ENCODE peak calls at places on chromosomes 11 and 22, in four cellular contexts. I is H9, X is H1, T is mesendoderm. K is an unnamed sample.

GRCh38 chr11:134125507-134125906 is 56.6 kb downstream of the JAM3 start:
- DNase-seq in I (no peak), X (no peak), T (no peak), K (peak)

GRCh38 chr11:69799582-69799981 is 19.6 kb downstream of the FGF3 start:
- DNase-seq in I (peak), X (no peak), T (peak), K (peak)

GRCh38 chr11:4093519-4094347 is 866 bp upstream of the RRM1 start:
- DNase-seq in I (no peak), X (no peak), T (no peak), K (no peak)

GRCh38 chr22:46052331-46052771 is 75.4 kb upstream of the WNT7B start:
- DNase-seq in I (no peak), X (no peak), T (no peak), K (no peak)

GRCh38 chr11:75105462-75105925 is 8.8 kb upstream of the OR2AT4 start:
- DNase-seq in I (peak), X (peak), T (peak), K (no peak)

GRCh38 chr11:32385998-32386397 is 49.3 kb downstream of the WT1 start:
- DNase-seq in I (peak), X (peak), T (peak), K (peak)

GRCh38 chr11:6757373-6757967 is 14.3 kb downstream of the OR2AG2 start:
- DNase-seq in I (peak), X (no peak), T (peak), K (peak)

GRCh38 chr11:6894097-6894496 is 1.8 kb upstream of the OR2D2 start:
- DNase-seq in I (no peak), X (no peak), T (peak), K (no peak)

GRCh38 chr11:74949748-74950127 is 672 bp downstream of the SPCS2 start:
- DNase-seq in I (no peak), X (no peak), T (peak), K (peak)

GRCh38 chr11:45163956-45164575 is 17.6 kb downstream of the PRDM11 start:
- DNase-seq in I (no peak), X (no peak), T (no peak), K (peak)

GRCh38 chr11:30825723-30826122 is 239.6 kb upstream of the MPPED2 start:
- DNase-seq in I (no peak), X (no peak), T (no peak), K (no peak)

GRCh38 chr22:23845661-23846469 is 7.1 kb upstream of the DERL3 start:
- DNase-seq in I (no peak), X (no peak), T (no peak), K (no peak)

GRCh38 chr11:132438418-132438817 is 1068.0 kb downstream of the NTM start:
- DNase-seq in I (no peak), X (no peak), T (no peak), K (no peak)

GRCh38 chr22:24845036-24845918 is 39.3 kb downstream of the SGSM1 start:
- DNase-seq in I (no peak), X (no peak), T (no peak), K (peak)

GRCh38 chr22:39994046-39994565 is 648 bp upstream of the FAM83F start:
- DNase-seq in I (no peak), X (no peak), T (no peak), K (peak)

GRCh38 chr11:121591405-121592033 is 138.8 kb upstream of the SORL1-AS1 start:
- DNase-seq in I (peak), X (peak), T (peak), K (peak)

GRCh38 chr22:49372111-49372529 is 455.6 kb downstream of the BRD1 start:
- DNase-seq in I (no peak), X (no peak), T (no peak), K (no peak)

GRCh38 chr11:28146123-28146751 is 38.0 kb downstream of the METTL15 start:
- DNase-seq in I (no peak), X (no peak), T (peak), K (peak)

GRCh38 chr11:17351510-17352176 is at the start of gene NCR3LG1:
- DNase-seq in I (peak), X (no peak), T (peak), K (peak)

GRCh38 chr11:84722583-84723108 is 904.5 kb downstream of the DLG2 start:
- DNase-seq in I (peak), X (no peak), T (peak), K (no peak)

GRCh38 chr22:27133951-27134664 is 476.7 kb downstream of the MIAT start:
- DNase-seq in I (no peak), X (no peak), T (peak), K (peak)

GRCh38 chr22:24398409-24398808 is 29.0 kb upstream of the ADORA2A start:
- DNase-seq in I (no peak), X (no peak), T (no peak), K (peak)

GRCh38 chr22:45781459-45781858 is 109.8 kb downstream of the ATXN10 start:
- DNase-seq in I (no peak), X (no peak), T (no peak), K (peak)

DNA sequence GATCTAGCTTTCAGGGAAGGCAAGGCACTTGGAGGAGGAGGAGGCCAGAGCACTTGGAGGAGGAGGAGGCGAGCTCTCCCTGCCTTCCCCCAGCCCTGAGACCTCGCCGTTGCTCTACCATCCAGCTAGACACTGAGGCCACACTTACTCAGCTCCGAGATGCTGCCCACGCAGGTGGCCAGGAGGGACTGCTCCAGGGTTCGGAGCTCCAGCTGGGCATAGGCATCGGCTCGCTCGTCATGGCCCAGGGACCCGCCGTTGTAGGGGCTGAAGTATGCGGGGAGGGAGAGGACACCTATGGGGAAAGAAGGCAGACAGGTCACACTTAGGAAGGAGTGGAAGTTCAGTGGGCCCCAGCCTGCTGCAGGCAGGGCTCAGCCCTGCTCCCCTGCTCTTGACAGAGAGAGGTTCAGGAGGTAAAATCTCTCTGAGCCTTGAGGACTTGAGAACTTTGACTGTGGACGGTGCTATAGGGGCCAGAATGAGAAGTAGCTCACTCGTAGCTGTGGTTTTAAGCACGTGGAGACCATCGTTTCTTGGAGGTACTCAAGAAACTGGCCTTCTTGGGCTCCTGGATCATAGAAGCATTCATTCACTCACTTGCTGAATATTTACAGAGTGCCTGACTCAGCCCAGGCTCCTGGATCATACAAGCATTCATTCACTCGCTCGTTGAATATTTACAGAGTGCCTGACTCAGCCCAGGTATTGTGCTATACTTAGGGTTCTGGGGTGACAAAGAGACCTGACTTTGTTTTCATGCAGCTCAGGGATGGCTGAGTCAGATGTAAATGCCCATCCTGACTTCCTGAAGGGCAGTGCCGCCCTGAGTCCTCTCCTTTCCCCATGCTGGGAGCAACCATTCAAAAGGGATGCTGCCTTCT is 99.2 kb downstream of the NAT10 start:
- DNase-seq in I (no peak), X (no peak), T (no peak), K (peak)
- H4K5ac ChIP-seq in I (no peak), X (no peak), T (no peak), K (no peak)

GRCh38 chr11:113111156-113111555 is 149.9 kb downstream of the NCAM1 start:
- DNase-seq in I (no peak), X (no peak), T (no peak), K (no peak)
- H4K5ac ChIP-seq in I (no peak), X (no peak), T (no peak), K (no peak)

GRCh38 chr11:46855863-46856262 is 9.8 kb upstream of the CKAP5 start:
- DNase-seq in I (no peak), X (no peak), T (no peak), K (no peak)
- H4K5ac ChIP-seq in I (no peak), X (no peak), T (no peak), K (no peak)

GRCh38 chr11:96124155-96124554 is 200.2 kb upstream of the MTMR2 start:
- DNase-seq in I (no peak), X (no peak), T (no peak), K (no peak)

GRCh38 chr11:96130061-96130460 is 206.2 kb upstream of the MTMR2 start:
- DNase-seq in I (no peak), X (no peak), T (no peak), K (no peak)

GRCh38 chr11:96125400-96125799 is 201.5 kb upstream of the MTMR2 start:
- DNase-seq in I (no peak), X (no peak), T (no peak), K (no peak)

GRCh38 chr11:96127596-96127959 is 203.7 kb upstream of the MTMR2 start:
- DNase-seq in I (no peak), X (no peak), T (no peak), K (no peak)

DNA sequence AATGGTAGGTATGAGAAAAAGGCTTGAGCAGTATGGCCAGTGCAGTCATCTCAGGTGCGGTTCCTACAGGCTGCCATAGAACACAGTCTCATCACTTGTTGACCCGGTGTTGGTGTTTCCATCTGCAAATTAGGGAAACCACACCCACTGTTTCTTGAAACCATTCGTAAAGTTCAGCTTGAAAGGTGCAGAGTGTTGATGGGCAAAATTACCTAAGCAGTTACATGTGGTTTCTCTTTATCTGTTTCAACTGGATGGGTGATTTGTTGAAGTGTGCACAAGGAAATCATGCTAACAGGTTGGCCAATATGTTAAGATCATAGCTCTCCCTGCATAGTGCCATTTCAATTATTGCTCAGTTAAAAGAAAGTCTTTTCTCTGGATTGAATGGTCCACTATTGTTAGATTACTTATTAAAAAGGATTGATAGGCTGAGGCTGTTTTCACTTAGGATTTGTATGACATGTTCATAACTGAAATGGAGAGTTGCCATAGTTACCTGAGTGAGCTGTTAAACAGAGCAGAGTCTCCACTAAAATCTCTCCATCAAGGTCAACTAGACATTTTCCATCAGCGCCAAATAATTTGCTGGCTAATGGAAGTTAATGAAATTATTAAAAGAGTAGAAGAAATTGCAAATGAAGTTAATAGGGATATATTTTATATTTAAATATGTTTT is 203.1 kb upstream of the MTMR2 start:
- DNase-seq in I (no peak), X (no peak), T (no peak), K (no peak)
- H4K5ac ChIP-seq in I (no peak), X (no peak), T (no peak), K (no peak)

GRCh38 chr11:60845338-60845737 is 3.4 kb downstream of the CCDC86 start:
- DNase-seq in I (no peak), X (no peak), T (no peak), K (no peak)

GRCh38 chr11:60844870-60845221 is 2.9 kb downstream of the CCDC86 start:
- DNase-seq in I (no peak), X (no peak), T (no peak), K (no peak)

GRCh38 chr11:60848714-60849151 is 6.8 kb downstream of the CCDC86 start:
- DNase-seq in I (no peak), X (no peak), T (no peak), K (no peak)

GRCh38 chr11:60847906-60848305 is 6.0 kb downstream of the CCDC86 start:
- DNase-seq in I (no peak), X (no peak), T (no peak), K (no peak)

GRCh38 chr11:60847281-60847680 is 5.4 kb downstream of the CCDC86 start:
- DNase-seq in I (no peak), X (no peak), T (no peak), K (no peak)
- H4K5ac ChIP-seq in I (no peak), X (no peak), T (no peak), K (no peak)

K was measured in IMR-90.